ENCODE peak calls at places on chromosome 12, in six cellular contexts. Z is NT2/D1; F is adrenal gland; U is H1; R is ascending aorta; C is effector memory CD4-positive, alpha-beta T cell. N is an unnamed sample. For H3K27me3 and H3K4me1, the result is how much of the 10 kb centered on the place peaks cover.

GRCh38 chr12:2523881-2524561 is 270.7 kb upstream of the FKBP4 start:
- DNase-seq in R (no peak), F (no peak), Z (no peak), U (no peak), C (no peak), N (no peak)

GRCh38 chr12:91978143-91978542 is 167.5 kb downstream of the BTG1 start:
- DNase-seq in F (no peak), U (no peak), C (peak), Z (no peak), R (no peak), N (no peak)

GRCh38 chr12:41634096-41634495 is 446.0 kb downstream of the PDZRN4 start:
- DNase-seq in Z (no peak), R (no peak), U (no peak), C (no peak), F (no peak), N (no peak)

GRCh38 chr12:91576432-91576831 is 393.8 kb upstream of the DCN start:
- DNase-seq in C (no peak), U (no peak), R (no peak), Z (no peak), F (no peak), N (no peak)

GRCh38 chr12:52175411-52176350 is 16.1 kb downstream of the KRT80 start:
- DNase-seq in C (no peak), U (no peak), R (no peak), Z (no peak), F (no peak), N (no peak)

GRCh38 chr12:13211191-13211858 is 14.8 kb downstream of the EMP1 start:
- DNase-seq in R (no peak), U (no peak), C (no peak), F (no peak), Z (no peak), N (no peak)

GRCh38 chr12:89250213-89250612 is 102.1 kb downstream of the DUSP6 start:
- DNase-seq in F (no peak), R (no peak), U (no peak), Z (no peak), C (no peak), N (no peak)

GRCh38 chr12:56634242-56634836 is 4.2 kb upstream of the BAZ2A start:
- DNase-seq in U (peak), Z (no peak), R (no peak), F (peak), C (no peak), N (peak)

GRCh38 chr12:54066408-54066807 is 12.8 kb downstream of the HOXC4 start:
- DNase-seq in F (no peak), Z (no peak), C (no peak), U (no peak), R (no peak), N (no peak)

GRCh38 chr12:174596-174995 is 39.4 kb downstream of the SLC6A12 start:
- DNase-seq in Z (no peak), C (no peak), R (no peak), U (no peak), F (no peak), N (no peak)
- H3K27me3 ChIP-seq in Z (under half), C (under half), R (under half), U (under half), F (under half), N (under half)

GRCh38 chr12:68097386-68097785 is 62.2 kb downstream of the IFNG start:
- DNase-seq in U (no peak), F (no peak), Z (no peak), C (no peak), R (no peak), N (no peak)
- H3K4me1 ChIP-seq in U (under half), F (under half), Z (under half), C (under half), R (under half), N (under half)

GRCh38 chr12:109715310-109716091 is 1.9 kb downstream of the FAM222A start:
- DNase-seq in Z (no peak), U (peak), R (no peak), C (peak), F (peak), N (peak)
- H3K27me3 ChIP-seq in Z (under half), U (under half), R (under half), C (under half), F (under half), N (under half)

GRCh38 chr12:122009741-122010140 is 11.9 kb upstream of the BCL7A start:
- DNase-seq in C (no peak), F (no peak), R (no peak), U (no peak), Z (no peak), N (no peak)
- H3K4me1 ChIP-seq in C (under half), F (under half), R (under half), U (under half), Z (under half), N (under half)

DNA sequence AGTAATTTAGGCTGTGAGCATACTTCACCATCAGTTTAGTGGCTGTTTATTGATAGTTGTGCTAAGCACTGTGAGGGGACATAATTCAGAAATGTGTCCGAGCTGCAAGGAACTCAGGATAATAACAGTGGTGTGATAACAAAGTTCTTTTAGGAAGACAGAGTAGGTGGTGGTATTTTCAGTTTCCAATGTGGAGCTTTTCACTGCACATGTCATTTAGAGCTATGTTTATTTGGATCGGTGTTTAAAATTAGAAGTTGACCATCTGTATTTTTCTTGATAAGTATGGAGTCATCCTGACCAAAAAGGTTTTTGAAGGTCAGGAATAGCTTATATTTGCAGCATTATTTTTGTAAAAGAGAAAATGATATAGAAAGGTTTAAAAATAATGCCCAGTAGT is 443.5 kb downstream of the TMTC2 start:
- DNase-seq in U (no peak), C (no peak), R (no peak), Z (no peak), F (no peak), N (no peak)
- H3K27me3 ChIP-seq in U (under half), C (under half), R (under half), Z (under half), F (under half), N (under half)

DNA sequence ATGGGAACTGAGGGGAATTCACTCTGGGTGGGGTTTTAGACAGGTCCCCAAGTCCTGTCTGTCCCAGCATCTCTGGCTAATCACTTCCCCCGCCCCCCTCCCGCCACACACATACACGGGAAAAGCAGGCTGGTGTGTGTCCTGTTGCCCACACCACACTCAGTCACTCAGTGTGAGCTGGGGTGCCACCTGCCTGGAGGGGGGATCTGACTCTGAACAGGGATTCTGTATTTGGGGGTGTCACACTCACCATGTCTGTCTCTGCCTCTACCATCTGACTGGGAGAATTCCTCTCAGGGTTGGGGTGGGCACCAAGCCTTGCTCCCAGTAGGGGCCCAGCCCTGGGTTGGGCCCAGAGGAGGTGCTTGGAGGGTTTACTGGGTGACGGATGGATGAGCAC is 31.1 kb downstream of the SH2B3 start:
- DNase-seq in U (no peak), Z (no peak), R (no peak), F (no peak), C (no peak), N (no peak)
- H3K4me1 ChIP-seq in U (under half), Z (under half), R (under half), F (under half), C (half or more), N (under half)

GRCh38 chr12:66143868-66144267 is 13.3 kb upstream of the LLPH start:
- DNase-seq in Z (no peak), C (no peak), R (no peak), F (no peak), U (no peak), N (no peak)
- H3K27me3 ChIP-seq in Z (under half), C (under half), R (under half), F (under half), U (under half), N (under half)

GRCh38 chr12:108832208-108832607 is 25.2 kb downstream of the SSH1 start:
- DNase-seq in F (no peak), U (no peak), R (no peak), Z (no peak), C (no peak), N (no peak)

GRCh38 chr12:108833355-108833733 is 24.0 kb downstream of the SSH1 start:
- DNase-seq in F (peak), Z (peak), U (no peak), R (no peak), C (no peak), N (no peak)

GRCh38 chr12:108833757-108834472 is 23.5 kb downstream of the SSH1 start:
- DNase-seq in U (no peak), C (no peak), Z (no peak), R (no peak), F (peak), N (no peak)

GRCh38 chr12:108831309-108831991 is 25.9 kb downstream of the SSH1 start:
- DNase-seq in R (no peak), U (no peak), C (no peak), F (no peak), Z (no peak), N (no peak)

DNA sequence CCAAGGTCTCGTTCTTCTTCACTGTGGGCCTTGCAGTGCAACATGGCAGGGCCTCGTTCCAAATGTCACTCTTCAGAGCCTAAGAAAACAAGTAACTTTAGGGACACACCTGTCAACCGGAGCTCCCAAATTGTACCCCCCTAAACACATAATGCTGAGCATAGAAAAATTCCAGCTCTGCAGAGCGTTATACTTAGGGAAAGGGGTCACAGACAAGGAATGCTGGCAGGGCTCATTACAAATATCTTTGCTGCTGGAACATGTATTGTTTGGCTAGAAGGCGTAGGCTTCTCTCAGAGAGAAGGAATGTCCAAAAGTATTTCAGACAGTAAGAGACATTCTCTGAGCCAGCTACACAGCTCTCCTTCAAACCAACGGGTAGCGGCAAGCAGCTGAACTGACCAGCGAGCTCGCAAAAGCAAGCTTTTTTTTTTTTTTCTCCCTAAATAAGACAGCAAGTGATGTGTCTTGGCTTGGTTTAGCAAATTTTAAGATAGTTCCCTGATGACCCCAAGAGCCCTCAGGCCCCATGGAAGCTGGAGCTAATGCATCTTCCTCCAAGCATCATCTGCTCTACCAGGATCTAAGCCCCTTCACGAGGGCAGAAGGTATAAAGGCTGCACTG is 24.5 kb downstream of the SSH1 start:
- DNase-seq in F (peak), U (no peak), C (no peak), R (no peak), Z (no peak), N (no peak)
- H3K4me1 ChIP-seq in F (under half), U (under half), C (under half), R (half or more), Z (under half), N (under half)

DNA sequence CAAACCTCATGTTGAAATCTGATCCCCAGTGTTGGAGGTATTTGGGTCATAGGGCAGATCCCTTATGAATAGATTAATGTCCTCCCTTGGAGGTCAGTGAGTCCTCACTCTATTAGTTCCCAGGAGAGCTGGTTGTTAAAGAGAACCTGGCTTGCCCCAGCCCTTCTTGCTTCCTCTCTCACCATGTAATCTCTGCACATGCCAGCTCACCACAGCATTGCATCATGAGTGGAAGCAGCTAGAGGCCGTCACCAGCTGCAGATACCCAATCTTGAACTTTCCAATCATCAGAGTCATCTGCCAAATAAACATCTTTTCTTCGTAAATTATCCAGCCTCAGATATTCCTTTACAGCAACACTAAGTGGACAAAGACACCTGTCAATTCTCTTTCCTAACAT is 161.8 kb upstream of the IGF1 start:
- DNase-seq in C (no peak), Z (no peak), U (no peak), R (no peak), F (no peak), N (no peak)
- H3K27me3 ChIP-seq in C (under half), Z (under half), U (under half), R (under half), F (under half), N (under half)

N was measured in colonic mucosa.